ENCODE peak calls at places on chromosomes 7 and 10, in five cellular contexts. D is NCI-H2171 treated with DMSO at 0.1 percent for 48 hours, O is T-cell, Q is NCI-H748 treated with DMSO at 0.1 percent for 48 hours, I is RWPE1. N is an unnamed sample.
A peak's percentile ranks its signal among the peaks of the same experiment; 100 is the strongest.

GRCh38 chr7:92586403-92586802 is 3.8 kb downstream of the FAM133B start:
- DNase-seq in D (no peak), O (no peak), Q (no peak), I (no peak), N (no peak)

GRCh38 chr7:130047801-130048200 is 3.4 kb downstream of the ZC3HC1 start:
- DNase-seq in D (no peak), O (no peak), Q (no peak), I (no peak), N (no peak)

GRCh38 chr10:50577681-50578350 is 45.9 kb downstream of the SGMS1 start:
- DNase-seq in D (no peak), O (no peak), Q (no peak), I (no peak), N (no peak)

GRCh38 chr10:6279540-6280267 is 77.0 kb downstream of the PFKFB3 start:
- DNase-seq in D (no peak), O (no peak), Q (no peak), I (no peak), N (no peak)

GRCh38 chr10:47264797-47265281 is 35.2 kb upstream of the GDF10 start:
- DNase-seq in D (no peak), O (no peak), Q (no peak), I (no peak), N (peak; percentile 25)

GRCh38 chr7:18558910-18559309 is 63.4 kb downstream of the HDAC9 start:
- DNase-seq in D (no peak), O (no peak), Q (no peak), I (peak; percentile 12), N (no peak)

GRCh38 chr7:30421647-30422196 is 56.9 kb downstream of the NOD1 start:
- DNase-seq in D (no peak), O (no peak), Q (no peak), I (no peak), N (no peak)

GRCh38 chr7:143846692-143847091 is 55.3 kb downstream of the TCAF1 start:
- DNase-seq in D (no peak), O (no peak), Q (no peak), I (no peak), N (no peak)

N was measured in central memory CD4-positive, alpha-beta T cell.